ENCODE peak calls at places on chromosomes 3 and 15, in seven cellular contexts. One of them, this sample, is unnamed.

GRCh38 chr15:79994651-79995050 is 23.7 kb upstream of the BCL2A1 start:
- DNase-seq in T-helper 2 cell: no peak
- DNase-seq in NCI-H460: no peak
- DNase-seq in activated T-cell treated with anti-CD3 and anti-CD28 coated beads for 24 hours: no peak
- DNase-seq in CD4-positive, alpha-beta memory T cell: no peak
- DNase-seq in stimulated activated CD8-positive, alpha-beta memory T cell treated with anti-CD3 and anti-CD28 coated beads, Interleukin-15, amount 100 ng/mL, for 24 hours: no peak
- DNase-seq in cardiac septum: no peak
- DNase-seq in this sample: no peak

GRCh38 chr3:126986001-126986400 is 3.1 kb downstream of the PLXNA1 start:
- DNase-seq in T-helper 2 cell: no peak
- DNase-seq in NCI-H460: no peak
- DNase-seq in activated T-cell treated with anti-CD3 and anti-CD28 coated beads for 24 hours: no peak
- DNase-seq in CD4-positive, alpha-beta memory T cell: no peak
- DNase-seq in stimulated activated CD8-positive, alpha-beta memory T cell treated with anti-CD3 and anti-CD28 coated beads, Interleukin-15, amount 100 ng/mL, for 24 hours: no peak
- DNase-seq in cardiac septum: no peak
- DNase-seq in this sample: no peak

GRCh38 chr15:88603885-88604284 is 17.3 kb upstream of the AEN start:
- DNase-seq in T-helper 2 cell: no peak
- DNase-seq in NCI-H460: no peak
- DNase-seq in activated T-cell treated with anti-CD3 and anti-CD28 coated beads for 24 hours: no peak
- DNase-seq in CD4-positive, alpha-beta memory T cell: no peak
- DNase-seq in stimulated activated CD8-positive, alpha-beta memory T cell treated with anti-CD3 and anti-CD28 coated beads, Interleukin-15, amount 100 ng/mL, for 24 hours: no peak
- DNase-seq in cardiac septum: no peak
- DNase-seq in this sample: no peak

GRCh38 chr3:195899701-195900425 is 8.5 kb downstream of the TNK2 start:
- DNase-seq in T-helper 2 cell: no peak
- DNase-seq in NCI-H460: no peak
- DNase-seq in activated T-cell treated with anti-CD3 and anti-CD28 coated beads for 24 hours: no peak
- DNase-seq in CD4-positive, alpha-beta memory T cell: no peak
- DNase-seq in stimulated activated CD8-positive, alpha-beta memory T cell treated with anti-CD3 and anti-CD28 coated beads, Interleukin-15, amount 100 ng/mL, for 24 hours: no peak
- DNase-seq in cardiac septum: no peak
- DNase-seq in this sample: no peak

GRCh38 chr3:192494176-192494575 is 233.2 kb downstream of the FGF12 start:
- DNase-seq in T-helper 2 cell: no peak
- DNase-seq in NCI-H460: no peak
- DNase-seq in activated T-cell treated with anti-CD3 and anti-CD28 coated beads for 24 hours: no peak
- DNase-seq in CD4-positive, alpha-beta memory T cell: no peak
- DNase-seq in stimulated activated CD8-positive, alpha-beta memory T cell treated with anti-CD3 and anti-CD28 coated beads, Interleukin-15, amount 100 ng/mL, for 24 hours: no peak
- DNase-seq in cardiac septum: no peak
- DNase-seq in this sample: no peak

GRCh38 chr3:4492240-4493007 is 724 bp upstream of the ITPR1 start:
- DNase-seq in T-helper 2 cell: peak; percentile 76
- DNase-seq in NCI-H460: peak; percentile 32
- DNase-seq in activated T-cell treated with anti-CD3 and anti-CD28 coated beads for 24 hours: no peak
- DNase-seq in CD4-positive, alpha-beta memory T cell: peak; percentile 75
- DNase-seq in stimulated activated CD8-positive, alpha-beta memory T cell treated with anti-CD3 and anti-CD28 coated beads, Interleukin-15, amount 100 ng/mL, for 24 hours: no peak
- DNase-seq in cardiac septum: no peak
- DNase-seq in this sample: peak; percentile 47

GRCh38 chr3:184354121-184354728 is 7.2 kb downstream of the CLCN2 start:
- DNase-seq in T-helper 2 cell: peak; percentile 27
- DNase-seq in NCI-H460: no peak
- DNase-seq in activated T-cell treated with anti-CD3 and anti-CD28 coated beads for 24 hours: peak; percentile 52
- DNase-seq in CD4-positive, alpha-beta memory T cell: no peak
- DNase-seq in stimulated activated CD8-positive, alpha-beta memory T cell treated with anti-CD3 and anti-CD28 coated beads, Interleukin-15, amount 100 ng/mL, for 24 hours: peak; percentile 42
- DNase-seq in cardiac septum: no peak
- DNase-seq in this sample: peak; percentile 68

GRCh38 chr3:15108082-15108545 is 9.2 kb upstream of the RBSN start:
- DNase-seq in T-helper 2 cell: peak; percentile 52
- DNase-seq in NCI-H460: peak; percentile 59
- DNase-seq in activated T-cell treated with anti-CD3 and anti-CD28 coated beads for 24 hours: peak; percentile 62
- DNase-seq in CD4-positive, alpha-beta memory T cell: peak; percentile 69
- DNase-seq in stimulated activated CD8-positive, alpha-beta memory T cell treated with anti-CD3 and anti-CD28 coated beads, Interleukin-15, amount 100 ng/mL, for 24 hours: peak; percentile 63
- DNase-seq in cardiac septum: peak; percentile 90
- DNase-seq in this sample: peak; percentile 84

GRCh38 chr3:47385007-47385406 is 4.2 kb downstream of the PTPN23 start:
- DNase-seq in T-helper 2 cell: no peak
- DNase-seq in NCI-H460: no peak
- DNase-seq in activated T-cell treated with anti-CD3 and anti-CD28 coated beads for 24 hours: no peak
- DNase-seq in CD4-positive, alpha-beta memory T cell: no peak
- DNase-seq in stimulated activated CD8-positive, alpha-beta memory T cell treated with anti-CD3 and anti-CD28 coated beads, Interleukin-15, amount 100 ng/mL, for 24 hours: no peak
- DNase-seq in cardiac septum: no peak
- DNase-seq in this sample: no peak

GRCh38 chr15:44536962-44537727 is at the start of gene EIF3J:
- DNase-seq in T-helper 2 cell: peak; percentile 93
- DNase-seq in NCI-H460: peak; percentile 95
- DNase-seq in activated T-cell treated with anti-CD3 and anti-CD28 coated beads for 24 hours: peak; percentile 91
- DNase-seq in CD4-positive, alpha-beta memory T cell: peak; percentile 96
- DNase-seq in stimulated activated CD8-positive, alpha-beta memory T cell treated with anti-CD3 and anti-CD28 coated beads, Interleukin-15, amount 100 ng/mL, for 24 hours: peak; percentile 83
- DNase-seq in cardiac septum: peak; percentile 98
- DNase-seq in this sample: peak; percentile 97

GRCh38 chr3:141240290-141241247 is 8.9 kb downstream of the PXYLP1 start:
- DNase-seq in T-helper 2 cell: no peak
- DNase-seq in NCI-H460: no peak
- DNase-seq in activated T-cell treated with anti-CD3 and anti-CD28 coated beads for 24 hours: no peak
- DNase-seq in CD4-positive, alpha-beta memory T cell: no peak
- DNase-seq in stimulated activated CD8-positive, alpha-beta memory T cell treated with anti-CD3 and anti-CD28 coated beads, Interleukin-15, amount 100 ng/mL, for 24 hours: no peak
- DNase-seq in cardiac septum: no peak
- DNase-seq in this sample: no peak